ENCODE peak calls at places on chromosomes 1 and 21, in four cellular contexts. One of them, this sample, is unnamed. For H3K36me3 and H3K27me3, the result is how much of the 10 kb centered on the place peaks cover.

GRCh38 chr1:35725591-35725990 is 6.9 kb upstream of the C1orf216 start:
- DNase-seq in stomach: no peak
- DNase-seq in heart right ventricle: no peak
- DNase-seq in prostate gland: no peak
- DNase-seq in this sample: no peak

GRCh38 chr1:228646717-228647522 is 88.4 kb upstream of the RHOU start:
- DNase-seq in stomach: peak
- DNase-seq in heart right ventricle: no peak
- DNase-seq in prostate gland: no peak
- DNase-seq in this sample: no peak

GRCh38 chr1:205314986-205315618 is 6.4 kb downstream of the NUAK2 start:
- DNase-seq in stomach: no peak
- DNase-seq in heart right ventricle: no peak
- DNase-seq in prostate gland: no peak
- DNase-seq in this sample: no peak

GRCh38 chr1:222266223-222267215 is 281.4 kb downstream of the HHIPL2 start:
- DNase-seq in stomach: no peak
- DNase-seq in heart right ventricle: no peak
- DNase-seq in prostate gland: no peak
- DNase-seq in this sample: no peak

GRCh38 chr1:204431310-204432184 is 19.9 kb upstream of the PPP1R15B start:
- DNase-seq in stomach: peak
- DNase-seq in heart right ventricle: peak
- DNase-seq in prostate gland: peak
- DNase-seq in this sample: no peak

GRCh38 chr1:47442844-47443529 is 5.1 kb downstream of the FOXD2 start:
- DNase-seq in stomach: no peak
- DNase-seq in heart right ventricle: no peak
- DNase-seq in prostate gland: no peak
- DNase-seq in this sample: no peak

GRCh38 chr1:61711969-61712368 is 13.0 kb downstream of the TM2D1 start:
- DNase-seq in stomach: no peak
- DNase-seq in heart right ventricle: no peak
- DNase-seq in prostate gland: no peak
- DNase-seq in this sample: no peak

GRCh38 chr1:164667600-164667999 is 108.6 kb downstream of the PBX1 start:
- DNase-seq in stomach: no peak
- DNase-seq in heart right ventricle: no peak
- DNase-seq in prostate gland: no peak
- DNase-seq in this sample: no peak

GRCh38 chr1:53548031-53548491 is 88.9 kb downstream of the DMRTB1 start:
- DNase-seq in stomach: no peak
- DNase-seq in heart right ventricle: no peak
- DNase-seq in prostate gland: no peak
- DNase-seq in this sample: no peak

GRCh38 chr1:19463204-19463803 is 22.0 kb downstream of the CAPZB start:
- DNase-seq in stomach: no peak
- DNase-seq in heart right ventricle: no peak
- DNase-seq in prostate gland: no peak
- DNase-seq in this sample: no peak

GRCh38 chr1:195481293-195481692 is 1126.9 kb downstream of the KCNT2 start:
- DNase-seq in stomach: no peak
- DNase-seq in heart right ventricle: no peak
- DNase-seq in prostate gland: no peak
- DNase-seq in this sample: no peak

GRCh38 chr21:45325206-45326168 is 37.8 kb upstream of the POFUT2 start:
- DNase-seq in stomach: no peak
- DNase-seq in heart right ventricle: no peak
- DNase-seq in prostate gland: no peak
- DNase-seq in this sample: no peak

GRCh38 chr1:202952818-202953217 is 5.3 kb downstream of the ADIPOR1 start:
- DNase-seq in stomach: no peak
- DNase-seq in heart right ventricle: peak
- DNase-seq in prostate gland: no peak
- DNase-seq in this sample: peak

GRCh38 chr1:56577859-56578663 is 1.3 kb downstream of the PLPP3 start:
- DNase-seq in stomach: peak
- DNase-seq in heart right ventricle: peak
- DNase-seq in prostate gland: peak
- DNase-seq in this sample: no peak

GRCh38 chr1:25916460-25916859 is 10.2 kb upstream of the STMN1 start:
- DNase-seq in stomach: no peak
- DNase-seq in heart right ventricle: no peak
- DNase-seq in prostate gland: no peak
- DNase-seq in this sample: no peak

GRCh38 chr21:28154121-28154520 is 838.6 kb downstream of the LTN1 start:
- DNase-seq in stomach: no peak
- DNase-seq in heart right ventricle: no peak
- DNase-seq in prostate gland: no peak
- DNase-seq in this sample: no peak

GRCh38 chr1:147539122-147539575 is 2.2 kb upstream of the BCL9 start:
- DNase-seq in stomach: no peak
- DNase-seq in heart right ventricle: peak
- DNase-seq in prostate gland: no peak
- DNase-seq in this sample: peak

GRCh38 chr1:225474986-225475820 is 47.4 kb upstream of the LBR start:
- DNase-seq in stomach: peak
- DNase-seq in heart right ventricle: no peak
- DNase-seq in prostate gland: no peak
- DNase-seq in this sample: no peak

GRCh38 chr1:32242341-32242851 is 4.6 kb upstream of the FAM167B start:
- DNase-seq in stomach: no peak
- DNase-seq in heart right ventricle: peak
- DNase-seq in prostate gland: no peak
- DNase-seq in this sample: no peak

GRCh38 chr1:152348447-152348846 is 11.4 kb downstream of the FLG2 start:
- DNase-seq in stomach: no peak
- DNase-seq in heart right ventricle: no peak
- DNase-seq in prostate gland: no peak
- DNase-seq in this sample: no peak

GRCh38 chr1:20615946-20616345 is 17.3 kb upstream of the PINK1 start:
- DNase-seq in stomach: no peak
- DNase-seq in heart right ventricle: no peak
- DNase-seq in prostate gland: no peak
- DNase-seq in this sample: no peak

GRCh38 chr1:53110370-53111072 is 31.9 kb downstream of the SLC1A7 start:
- DNase-seq in stomach: peak
- DNase-seq in heart right ventricle: no peak
- DNase-seq in prostate gland: no peak
- DNase-seq in this sample: no peak

DNA sequence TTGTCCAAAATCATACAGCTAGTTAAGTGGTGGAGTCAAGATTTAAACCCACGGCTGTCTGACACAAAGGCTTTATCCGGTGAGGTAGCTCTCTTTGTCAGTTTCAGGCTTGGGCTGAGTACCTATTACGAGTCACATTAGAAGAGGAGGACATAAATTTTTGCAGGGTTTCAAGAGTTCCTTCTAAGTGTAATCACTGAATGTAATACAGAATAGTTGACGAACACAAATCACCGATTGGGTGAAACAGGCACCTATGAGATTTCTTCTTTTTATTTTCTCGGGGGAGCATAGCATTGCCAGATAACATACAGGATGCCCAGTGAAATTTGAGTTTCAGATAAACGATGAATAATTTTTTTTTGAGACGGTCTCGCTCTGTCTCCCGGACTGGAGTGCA is 847 bp downstream of the PSMD4 start:
- DNase-seq in stomach: no peak
- DNase-seq in heart right ventricle: no peak
- DNase-seq in prostate gland: no peak
- DNase-seq in this sample: no peak
- H3K4me3 ChIP-seq in stomach: peak
- H3K4me3 ChIP-seq in heart right ventricle: peak
- H3K4me3 ChIP-seq in prostate gland: peak
- H3K4me3 ChIP-seq in this sample: peak

GRCh38 chr1:9729523-9729922 is 78.0 kb downstream of the PIK3CD start:
- DNase-seq in stomach: no peak
- DNase-seq in heart right ventricle: no peak
- DNase-seq in prostate gland: no peak
- DNase-seq in this sample: no peak

GRCh38 chr1:9724706-9725476 is 73.4 kb downstream of the PIK3CD start:
- DNase-seq in stomach: peak
- DNase-seq in heart right ventricle: no peak
- DNase-seq in prostate gland: no peak
- DNase-seq in this sample: no peak

GRCh38 chr1:9728451-9729295 is 77.1 kb downstream of the PIK3CD start:
- DNase-seq in stomach: no peak
- DNase-seq in heart right ventricle: no peak
- DNase-seq in prostate gland: no peak
- DNase-seq in this sample: no peak

GRCh38 chr1:9726406-9726805 is 74.9 kb downstream of the PIK3CD start:
- DNase-seq in stomach: no peak
- DNase-seq in heart right ventricle: no peak
- DNase-seq in prostate gland: no peak
- DNase-seq in this sample: no peak

GRCh38 chr1:9726905-9727595 is 75.5 kb downstream of the PIK3CD start:
- DNase-seq in stomach: no peak
- DNase-seq in heart right ventricle: no peak
- DNase-seq in prostate gland: no peak
- DNase-seq in this sample: no peak
- H3K36me3 ChIP-seq in stomach: half or more
- H3K36me3 ChIP-seq in heart right ventricle: half or more
- H3K36me3 ChIP-seq in prostate gland: under half
- H3K36me3 ChIP-seq in this sample: under half

DNA sequence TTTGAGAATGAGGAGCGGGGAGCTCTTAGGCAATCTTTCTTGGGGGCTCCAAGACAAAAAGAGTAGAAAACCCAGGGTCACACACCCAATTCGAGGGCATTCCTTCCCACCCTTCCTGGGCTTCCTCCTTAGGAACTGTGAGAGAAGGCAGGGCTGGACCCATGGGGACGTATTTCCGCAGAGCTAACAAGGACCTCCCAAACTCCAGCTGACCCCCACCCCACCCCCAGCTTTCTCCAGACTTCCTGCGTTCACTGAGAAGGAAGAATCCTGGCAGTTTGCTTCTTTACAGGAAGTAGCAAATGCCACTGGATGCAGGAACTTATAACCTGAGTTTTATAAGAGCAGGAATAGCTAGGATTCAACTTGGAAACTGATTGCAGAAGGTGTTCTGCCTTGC is 2.7 kb upstream of the LHX9 start:
- DNase-seq in stomach: no peak
- DNase-seq in heart right ventricle: no peak
- DNase-seq in prostate gland: no peak
- DNase-seq in this sample: no peak
- H3K27me3 ChIP-seq in stomach: under half
- H3K27me3 ChIP-seq in heart right ventricle: half or more
- H3K27me3 ChIP-seq in prostate gland: half or more
- H3K27me3 ChIP-seq in this sample: half or more

DNA sequence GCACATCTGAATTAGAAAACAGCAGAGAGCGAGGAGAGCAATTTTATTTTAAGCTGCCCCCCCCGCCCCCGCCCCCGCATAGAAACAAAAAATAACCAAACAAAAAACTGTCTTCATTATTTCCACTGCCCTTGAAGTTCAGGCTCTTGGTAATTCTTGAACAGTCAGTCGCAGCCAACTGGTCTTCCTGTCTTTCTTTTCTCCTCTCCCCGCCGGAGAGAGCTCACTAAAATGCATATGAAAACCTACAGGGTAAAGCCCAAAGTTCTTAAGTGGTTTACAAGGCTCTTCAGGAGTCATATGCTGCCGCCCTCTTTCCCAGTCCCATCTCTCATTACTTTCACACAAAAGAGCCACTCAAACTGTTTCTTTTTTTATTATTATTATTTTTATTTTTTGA is 1.1 kb upstream of the ANKRD35 start:
- DNase-seq in stomach: no peak
- DNase-seq in heart right ventricle: peak
- DNase-seq in prostate gland: no peak
- DNase-seq in this sample: no peak
- H3K4me3 ChIP-seq in stomach: no peak
- H3K4me3 ChIP-seq in heart right ventricle: peak
- H3K4me3 ChIP-seq in prostate gland: no peak
- H3K4me3 ChIP-seq in this sample: no peak

DNA sequence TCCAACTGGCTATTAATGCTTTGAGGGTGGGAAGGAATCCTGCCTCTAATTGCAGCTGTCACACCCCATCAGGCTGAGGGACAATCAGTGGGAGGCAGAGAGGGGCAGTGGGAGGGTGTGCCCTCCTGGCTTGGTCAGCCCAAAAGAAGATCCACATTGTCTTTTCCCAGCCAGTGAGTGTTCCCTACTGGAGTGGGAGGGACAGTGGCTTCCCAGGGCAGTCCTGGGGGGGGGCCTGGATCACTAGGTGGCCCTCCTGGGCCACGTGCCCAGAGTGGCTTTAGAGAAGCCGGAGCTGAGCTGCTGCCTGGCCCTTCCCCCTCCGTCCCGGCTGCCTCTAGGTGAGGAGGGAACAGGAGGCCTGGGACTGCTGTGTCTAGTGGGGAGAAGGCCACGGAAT is 14.0 kb downstream of the INKA2 start:
- DNase-seq in stomach: no peak
- DNase-seq in heart right ventricle: peak
- DNase-seq in prostate gland: no peak
- DNase-seq in this sample: no peak
- H3K36me3 ChIP-seq in stomach: under half
- H3K36me3 ChIP-seq in heart right ventricle: under half
- H3K36me3 ChIP-seq in prostate gland: under half
- H3K36me3 ChIP-seq in this sample: under half

DNA sequence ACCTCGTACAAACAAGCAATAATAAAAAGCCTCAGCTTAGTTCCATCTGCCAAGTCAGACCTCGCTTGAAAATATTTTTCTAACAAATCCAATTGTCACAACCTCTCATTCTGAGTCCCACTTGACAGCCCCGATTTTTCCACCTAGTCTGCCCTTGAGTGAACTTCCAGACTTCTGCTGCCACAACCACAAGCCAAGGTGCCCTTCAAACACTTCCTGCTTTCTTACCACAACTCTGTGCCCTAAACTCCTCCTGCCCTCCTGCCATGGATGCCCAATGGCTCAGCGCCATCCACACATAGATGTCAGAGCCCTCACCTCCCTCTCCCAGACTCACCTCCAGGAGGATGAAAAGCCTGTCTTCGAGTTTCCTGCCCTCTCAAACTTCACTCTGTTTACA is 3.9 kb downstream of the TMPRSS2 start:
- DNase-seq in stomach: peak
- DNase-seq in heart right ventricle: no peak
- DNase-seq in prostate gland: no peak
- DNase-seq in this sample: no peak
- H3K27me3 ChIP-seq in stomach: under half
- H3K27me3 ChIP-seq in heart right ventricle: half or more
- H3K27me3 ChIP-seq in prostate gland: under half
- H3K27me3 ChIP-seq in this sample: under half

GRCh38 chr21:39661740-39662139 is 49.0 kb downstream of the B3GALT5 start:
- DNase-seq in stomach: no peak
- DNase-seq in heart right ventricle: no peak
- DNase-seq in prostate gland: no peak
- DNase-seq in this sample: no peak

GRCh38 chr21:39661121-39661520 is 48.4 kb downstream of the B3GALT5 start:
- DNase-seq in stomach: no peak
- DNase-seq in heart right ventricle: no peak
- DNase-seq in prostate gland: no peak
- DNase-seq in this sample: no peak

GRCh38 chr21:39660596-39660995 is 47.9 kb downstream of the B3GALT5 start:
- DNase-seq in stomach: no peak
- DNase-seq in heart right ventricle: peak
- DNase-seq in prostate gland: peak
- DNase-seq in this sample: peak

GRCh38 chr21:39659070-39659815 is 46.5 kb downstream of the B3GALT5 start:
- DNase-seq in stomach: no peak
- DNase-seq in heart right ventricle: no peak
- DNase-seq in prostate gland: no peak
- DNase-seq in this sample: no peak

GRCh38 chr21:39660191-39660590 is 47.5 kb downstream of the B3GALT5 start:
- DNase-seq in stomach: no peak
- DNase-seq in heart right ventricle: peak
- DNase-seq in prostate gland: no peak
- DNase-seq in this sample: no peak
- H3K4me3 ChIP-seq in stomach: no peak
- H3K4me3 ChIP-seq in heart right ventricle: peak
- H3K4me3 ChIP-seq in prostate gland: no peak
- H3K4me3 ChIP-seq in this sample: no peak